ENCODE peak calls at places on chromosome 3, in eight cellular contexts. One of them, this sample, is unnamed.

GRCh38 chr3:46215810-46216414 is 7.8 kb upstream of the CCR1 start:
- DNase-seq in islet precursor cell: no peak
- DNase-seq in mucosa of descending colon: no peak
- DNase-seq in NCI-H2081: no peak
- DNase-seq in RWPE1: no peak
- DNase-seq in heart left ventricle: no peak
- DNase-seq in heart right ventricle: no peak
- DNase-seq in stomach: no peak
- DNase-seq in this sample: peak

GRCh38 chr3:35502699-35503098 is 136.6 kb upstream of the ARPP21 start:
- DNase-seq in islet precursor cell: no peak
- DNase-seq in mucosa of descending colon: no peak
- DNase-seq in NCI-H2081: no peak
- DNase-seq in RWPE1: no peak
- DNase-seq in heart left ventricle: no peak
- DNase-seq in heart right ventricle: no peak
- DNase-seq in stomach: no peak
- DNase-seq in this sample: no peak

GRCh38 chr3:54841461-54841860 is 86.4 kb downstream of the LRTM1 start:
- DNase-seq in islet precursor cell: no peak
- DNase-seq in mucosa of descending colon: no peak
- DNase-seq in NCI-H2081: no peak
- DNase-seq in RWPE1: no peak
- DNase-seq in heart left ventricle: no peak
- DNase-seq in heart right ventricle: no peak
- DNase-seq in stomach: no peak
- DNase-seq in this sample: no peak

GRCh38 chr3:193342551-193342950 is 36.0 kb downstream of the ATP13A5 start:
- DNase-seq in islet precursor cell: peak
- DNase-seq in mucosa of descending colon: no peak
- DNase-seq in NCI-H2081: no peak
- DNase-seq in RWPE1: no peak
- DNase-seq in heart left ventricle: no peak
- DNase-seq in heart right ventricle: no peak
- DNase-seq in stomach: no peak
- DNase-seq in this sample: no peak

GRCh38 chr3:64972793-64973192 is 285.0 kb upstream of the ADAMTS9 start:
- DNase-seq in islet precursor cell: no peak
- DNase-seq in mucosa of descending colon: no peak
- DNase-seq in NCI-H2081: no peak
- DNase-seq in RWPE1: no peak
- DNase-seq in heart left ventricle: no peak
- DNase-seq in heart right ventricle: no peak
- DNase-seq in stomach: no peak
- DNase-seq in this sample: no peak

GRCh38 chr3:8769088-8769822 is at the start of gene OXTR:
- DNase-seq in islet precursor cell: peak
- DNase-seq in mucosa of descending colon: no peak
- DNase-seq in NCI-H2081: no peak
- DNase-seq in RWPE1: peak
- DNase-seq in heart left ventricle: peak
- DNase-seq in heart right ventricle: peak
- DNase-seq in stomach: peak
- DNase-seq in this sample: no peak

GRCh38 chr3:172138031-172138538 is 98.7 kb downstream of the FNDC3B start:
- DNase-seq in islet precursor cell: peak
- DNase-seq in mucosa of descending colon: no peak
- DNase-seq in NCI-H2081: no peak
- DNase-seq in RWPE1: no peak
- DNase-seq in heart left ventricle: no peak
- DNase-seq in heart right ventricle: no peak
- DNase-seq in stomach: no peak
- DNase-seq in this sample: no peak

GRCh38 chr3:160129459-160130061 is 95.7 kb upstream of the C3orf80 start:
- DNase-seq in islet precursor cell: peak
- DNase-seq in mucosa of descending colon: no peak
- DNase-seq in NCI-H2081: no peak
- DNase-seq in RWPE1: peak
- DNase-seq in heart left ventricle: no peak
- DNase-seq in heart right ventricle: peak
- DNase-seq in stomach: no peak
- DNase-seq in this sample: no peak

GRCh38 chr3:188052229-188052965 is 101.6 kb upstream of the LPP start:
- DNase-seq in islet precursor cell: peak
- DNase-seq in mucosa of descending colon: peak
- DNase-seq in NCI-H2081: peak
- DNase-seq in RWPE1: no peak
- DNase-seq in heart left ventricle: peak
- DNase-seq in heart right ventricle: peak
- DNase-seq in stomach: peak
- DNase-seq in this sample: peak

GRCh38 chr3:62990704-62991413 is 115.6 kb upstream of the CADPS start:
- DNase-seq in islet precursor cell: no peak
- DNase-seq in mucosa of descending colon: no peak
- DNase-seq in NCI-H2081: no peak
- DNase-seq in RWPE1: no peak
- DNase-seq in heart left ventricle: no peak
- DNase-seq in heart right ventricle: no peak
- DNase-seq in stomach: no peak
- DNase-seq in this sample: no peak

GRCh38 chr3:50269460-50269859 is 513 bp downstream of the SEMA3B start:
- DNase-seq in islet precursor cell: no peak
- DNase-seq in mucosa of descending colon: no peak
- DNase-seq in NCI-H2081: no peak
- DNase-seq in RWPE1: no peak
- DNase-seq in heart left ventricle: no peak
- DNase-seq in heart right ventricle: no peak
- DNase-seq in stomach: no peak
- DNase-seq in this sample: no peak

GRCh38 chr3:113035387-113035982 is 44.7 kb downstream of the GTPBP8 start:
- DNase-seq in islet precursor cell: peak
- DNase-seq in mucosa of descending colon: no peak
- DNase-seq in NCI-H2081: peak
- DNase-seq in RWPE1: peak
- DNase-seq in heart left ventricle: no peak
- DNase-seq in heart right ventricle: peak
- DNase-seq in stomach: peak
- DNase-seq in this sample: peak

GRCh38 chr3:111923095-111923771 is 55.6 kb upstream of the ABHD10 start:
- DNase-seq in islet precursor cell: no peak
- DNase-seq in mucosa of descending colon: no peak
- DNase-seq in NCI-H2081: no peak
- DNase-seq in RWPE1: peak
- DNase-seq in heart left ventricle: no peak
- DNase-seq in heart right ventricle: no peak
- DNase-seq in stomach: no peak
- DNase-seq in this sample: no peak

GRCh38 chr3:50405249-50405648 is 45.9 kb upstream of the TMEM115 start:
- DNase-seq in islet precursor cell: peak
- DNase-seq in mucosa of descending colon: no peak
- DNase-seq in NCI-H2081: no peak
- DNase-seq in RWPE1: peak
- DNase-seq in heart left ventricle: no peak
- DNase-seq in heart right ventricle: no peak
- DNase-seq in stomach: no peak
- DNase-seq in this sample: no peak

GRCh38 chr3:53938645-53939044 is 47.0 kb upstream of the SELENOK start:
- DNase-seq in islet precursor cell: peak
- DNase-seq in mucosa of descending colon: no peak
- DNase-seq in NCI-H2081: peak
- DNase-seq in RWPE1: peak
- DNase-seq in heart left ventricle: no peak
- DNase-seq in heart right ventricle: no peak
- DNase-seq in stomach: peak
- DNase-seq in this sample: no peak